ENCODE peak calls at places on chromosomes 6 and 20, in five cellular contexts. A is cardiac muscle cell, Y is RWPE1, W is adipocyte, J is HCEC 1CT. S is an unnamed sample.

GRCh38 chr6:32882879-32883250 is 28.9 kb downstream of the PSMB9 start:
- DNase-seq in Y (peak), A (peak), J (peak), W (peak), S (peak)

GRCh38 chr20:35491823-35492222 is 36.4 kb downstream of the CEP250 start:
- DNase-seq in A (no peak), W (no peak), Y (no peak), J (no peak), S (no peak)

GRCh38 chr6:11093065-11093590 is 506 bp upstream of the SMIM13 start:
- DNase-seq in J (no peak), A (no peak), Y (peak), W (peak), S (peak)

GRCh38 chr6:125808060-125808459 is 17.3 kb downstream of the NCOA7 start:
- DNase-seq in W (peak), Y (no peak), J (no peak), A (no peak), S (no peak)

GRCh38 chr6:74607934-74608333 is 597.9 kb downstream of the COL12A1 start:
- DNase-seq in W (peak), A (peak), J (peak), Y (no peak), S (peak)

GRCh38 chr6:41858703-41859102 is 36.5 kb downstream of the USP49 start:
- DNase-seq in W (no peak), A (no peak), Y (no peak), J (no peak), S (no peak)

GRCh38 chr20:23233341-23233740 is 117.2 kb upstream of the NXT1 start:
- DNase-seq in W (no peak), J (no peak), A (no peak), Y (no peak), S (no peak)

GRCh38 chr6:43932259-43932900 is 162.4 kb downstream of the VEGFA start:
- DNase-seq in J (no peak), W (no peak), Y (no peak), A (no peak), S (no peak)

GRCh38 chr20:51703446-51704287 is 64.5 kb downstream of the ATP9A start:
- DNase-seq in J (no peak), A (no peak), Y (no peak), W (no peak), S (no peak)

GRCh38 chr6:169249057-169249456 is 4.6 kb downstream of the THBS2 start:
- DNase-seq in Y (no peak), W (no peak), J (no peak), A (no peak), S (no peak)

GRCh38 chr20:32463642-32464400 is 105.7 kb downstream of the ASXL1 start:
- DNase-seq in W (no peak), A (no peak), Y (no peak), J (no peak), S (no peak)

GRCh38 chr6:7377961-7378360 is 11.6 kb downstream of the CAGE1 start:
- DNase-seq in W (no peak), Y (no peak), J (no peak), A (no peak), S (no peak)